ENCODE peak calls at places on chromosomes 11 and 22, in seven cellular contexts. F, M, K, S, N, C and J are unnamed samples.

GRCh38 chr11:11416502-11416901 is 63.5 kb upstream of the CSNK2A3 start:
- DNase-seq in S (peak; percentile 15), F (no peak), N (peak; percentile 65), M (peak; percentile 20), C (no peak), K (no peak), J (peak; percentile 33)

GRCh38 chr22:47105085-47105484 is 342.6 kb downstream of the TBC1D22A start:
- DNase-seq in N (no peak), K (no peak), S (no peak), C (no peak), F (no peak), M (no peak), J (no peak)

GRCh38 chr11:125348704-125349635 is 147.1 kb downstream of the FEZ1 start:
- DNase-seq in C (peak; percentile 78), F (peak; percentile 9), N (no peak), M (peak; percentile 37), K (peak; percentile 74), S (peak; percentile 45), J (peak; percentile 33)

GRCh38 chr11:6667733-6668374 is 12.2 kb upstream of the DCHS1 start:
- DNase-seq in K (no peak), S (peak; percentile 59), F (no peak), C (peak; percentile 37), M (no peak), N (peak; percentile 67), J (no peak)

GRCh38 chr22:25702046-25702445 is 39.9 kb upstream of the MYO18B start:
- DNase-seq in F (no peak), C (no peak), M (no peak), K (no peak), N (peak; percentile 43), S (peak; percentile 58), J (peak; percentile 38)

GRCh38 chr22:39343259-39344045 is 6.3 kb upstream of the SYNGR1 start:
- DNase-seq in S (peak; percentile 65), M (peak; percentile 43), N (peak; percentile 79), C (peak; percentile 81), F (peak; percentile 16), K (peak; percentile 78), J (peak; percentile 57)

GRCh38 chr11:67033661-67034166 is 10.8 kb downstream of the SYT12 start:
- DNase-seq in F (no peak), M (peak; percentile 30), K (peak; percentile 59), C (no peak), N (no peak), S (peak; percentile 91), J (peak; percentile 48)

GRCh38 chr11:19876750-19877149 is 164.1 kb downstream of the NAV2 start:
- DNase-seq in M (no peak), S (no peak), F (no peak), C (no peak), N (no peak), K (no peak), J (no peak)

GRCh38 chr11:27512238-27512637 is 5.7 kb upstream of the LIN7C start:
- DNase-seq in F (no peak), N (no peak), K (no peak), S (no peak), C (no peak), M (no peak), J (no peak)

GRCh38 chr11:68008381-68009337 is 1.5 kb upstream of the ALDH3B1 start:
- DNase-seq in N (no peak), K (peak; percentile 53), C (no peak), F (no peak), M (no peak), S (no peak), J (no peak)

GRCh38 chr11:11968511-11969280 is 39.7 kb downstream of the DKK3 start:
- DNase-seq in C (no peak), F (no peak), K (no peak), N (no peak), S (no peak), M (no peak), J (no peak)

GRCh38 chr11:34552270-34552669 is 38.7 kb upstream of the ELF5 start:
- DNase-seq in S (no peak), N (peak; percentile 2), F (no peak), M (no peak), C (no peak), K (no peak), J (peak; percentile 60)

GRCh38 chr11:134244593-134244992 is 8.6 kb downstream of the THYN1 start:
- DNase-seq in S (peak; percentile 36), C (peak; percentile 50), M (no peak), N (peak; percentile 50), F (no peak), K (no peak), J (no peak)

GRCh38 chr11:6096417-6096816 is 11.1 kb upstream of the OR56B4 start:
- DNase-seq in M (no peak), S (peak; percentile 6), C (no peak), K (no peak), F (no peak), N (no peak), J (no peak)